ENCODE peak calls at places on chromosome 6, in ten cellular contexts. W is GM23338, K is GM23248, D is hepatocyte, V is HCT116, Y is SK-N-SH, P is PC-3, U is PC-9, E is OCI-LY7, L is Karpas-422. N is an unnamed sample. For H3K9me2, the result is how much of the 10 kb centered on the place peaks cover.

GRCh38 chr6:133340557-133340956 is 99.4 kb downstream of the EYA4 start:
- DNase-seq in E (no peak), K (peak), Y (peak), V (no peak), D (no peak), W (no peak), U (peak), L (no peak), P (peak), N (no peak)

GRCh38 chr6:15491255-15491985 is 171.4 kb downstream of the DTNBP1 start:
- DNase-seq in L (peak), E (peak), K (peak), D (peak), Y (peak), W (peak), V (peak), U (peak), P (peak), N (peak)

GRCh38 chr6:42653851-42654250 is 68.5 kb downstream of the PRPH2 start:
- DNase-seq in W (no peak), V (no peak), U (no peak), Y (no peak), K (no peak), L (no peak), P (no peak), D (no peak), E (no peak), N (no peak)

GRCh38 chr6:106513813-106514212 is 115.5 kb downstream of the RTN4IP1 start:
- DNase-seq in D (no peak), V (no peak), Y (peak), K (peak), L (peak), U (no peak), E (peak), P (peak), W (no peak), N (no peak)

GRCh38 chr6:170135041-170135440 is 155.8 kb downstream of the DLL1 start:
- DNase-seq in D (no peak), V (no peak), L (no peak), P (no peak), Y (no peak), U (no peak), K (no peak), E (no peak), W (no peak), N (no peak)

GRCh38 chr6:2875840-2876207 is 27.3 kb downstream of the SERPINB9 start:
- DNase-seq in K (peak), D (no peak), L (peak), U (no peak), Y (peak), P (no peak), V (no peak), E (peak), W (peak), N (no peak)

GRCh38 chr6:108622601-108623335 is 62.1 kb downstream of the FOXO3 start:
- DNase-seq in P (no peak), E (no peak), D (peak), L (no peak), K (peak), U (no peak), Y (peak), W (no peak), V (no peak), N (no peak)

GRCh38 chr6:36703081-36703606 is 5.5 kb downstream of the RAB44 start:
- DNase-seq in V (no peak), K (no peak), Y (no peak), E (no peak), W (no peak), D (no peak), P (no peak), U (no peak), L (no peak), N (no peak)

GRCh38 chr6:157723376-157723775 is 99.7 kb upstream of the SNX9 start:
- DNase-seq in K (no peak), E (no peak), Y (no peak), D (no peak), U (no peak), V (no peak), W (no peak), P (no peak), L (no peak), N (no peak)

GRCh38 chr6:148620579-148621298 is 126.1 kb upstream of the UST start:
- DNase-seq in W (no peak), L (no peak), V (no peak), U (no peak), D (no peak), E (no peak), Y (no peak), P (no peak), K (no peak), N (no peak)

GRCh38 chr6:157449610-157450009 is 68.6 kb downstream of the ZDHHC14 start:
- DNase-seq in W (no peak), P (no peak), L (no peak), D (peak), E (no peak), K (no peak), U (no peak), Y (no peak), V (no peak), N (no peak)

GRCh38 chr6:150683320-150683719 is 83.6 kb downstream of the PLEKHG1 start:
- DNase-seq in P (no peak), L (no peak), K (no peak), V (no peak), W (no peak), U (no peak), E (no peak), D (no peak), Y (no peak), N (no peak)

GRCh38 chr6:144006731-144007454 is 1.2 kb downstream of the PLAGL1 start:
- DNase-seq in L (no peak), D (peak), V (peak), P (peak), W (peak), U (no peak), Y (peak), E (no peak), K (peak), N (no peak)

GRCh38 chr6:156410649-156411048 is 366.5 kb upstream of the ARID1B start:
- DNase-seq in L (peak), D (no peak), W (no peak), E (no peak), Y (no peak), U (no peak), P (peak), K (no peak), V (no peak), N (no peak)

GRCh38 chr6:25961619-25962367 is 809 bp upstream of the TRIM38 start:
- DNase-seq in W (peak), D (no peak), Y (no peak), P (no peak), U (no peak), K (peak), L (no peak), E (peak), V (no peak), N (peak)

GRCh38 chr6:141830530-141830929 is 302.2 kb upstream of the GJE1 start:
- DNase-seq in L (no peak), E (no peak), Y (no peak), W (no peak), V (no peak), D (no peak), U (no peak), P (no peak), K (no peak), N (no peak)

GRCh38 chr6:42929928-42930360 is 664 bp downstream of the CNPY3 start:
- DNase-seq in Y (peak), W (no peak), V (no peak), K (peak), L (peak), D (peak), P (peak), U (peak), E (peak), N (peak)

GRCh38 chr6:158627168-158627939 is 17.2 kb downstream of the DYNLT1 start:
- DNase-seq in K (no peak), L (no peak), V (no peak), Y (no peak), U (no peak), E (no peak), W (no peak), P (no peak), D (no peak), N (no peak)

GRCh38 chr6:92910636-92911035 is 508.7 kb downstream of the EPHA7 start:
- DNase-seq in U (no peak), W (no peak), K (no peak), V (no peak), L (no peak), Y (no peak), D (no peak), P (no peak), E (no peak), N (no peak)

GRCh38 chr6:46130665-46131064 is 876 bp downstream of the ENPP4 start:
- DNase-seq in L (no peak), U (no peak), D (no peak), W (no peak), E (peak), K (peak), P (peak), V (no peak), Y (no peak), N (no peak)

GRCh38 chr6:77131426-77131825 is 331.9 kb downstream of the HTR1B start:
- DNase-seq in Y (no peak), U (no peak), K (no peak), V (no peak), P (no peak), W (no peak), E (no peak), D (no peak), L (no peak), N (no peak)

GRCh38 chr6:110367001-110367400 is 8.9 kb upstream of the METTL24 start:
- DNase-seq in U (no peak), P (no peak), V (no peak), W (no peak), D (no peak), Y (no peak), L (no peak), E (no peak), K (no peak), N (no peak)

GRCh38 chr6:21666788-21667681 is 73.5 kb downstream of the SOX4 start:
- DNase-seq in K (no peak), Y (peak), P (no peak), W (peak), E (no peak), D (peak), L (no peak), V (no peak), U (no peak), N (no peak)

GRCh38 chr6:52409499-52409898 is 10.6 kb upstream of the EFHC1 start:
- DNase-seq in D (no peak), P (no peak), W (no peak), Y (no peak), K (peak), L (no peak), V (no peak), U (no peak), E (no peak), N (no peak)

GRCh38 chr6:158817298-158818007 is 1.7 kb downstream of the EZR start:
- DNase-seq in E (peak), Y (peak), P (no peak), U (no peak), V (no peak), L (peak), K (peak), W (peak), D (peak), N (peak)

GRCh38 chr6:156952401-156952800 is 175.2 kb downstream of the ARID1B start:
- DNase-seq in W (no peak), V (no peak), E (no peak), U (no peak), D (no peak), L (no peak), Y (no peak), K (no peak), P (no peak), N (no peak)

GRCh38 chr6:126632271-126632670 is 292.4 kb downstream of the CENPW start:
- DNase-seq in P (no peak), U (no peak), Y (no peak), K (peak), W (no peak), L (no peak), V (no peak), D (no peak), E (no peak), N (no peak)

GRCh38 chr6:2733736-2734480 is 16.8 kb downstream of the MYLK4 start:
- DNase-seq in L (no peak), Y (no peak), W (peak), P (no peak), K (no peak), E (no peak), U (no peak), V (no peak), D (no peak), N (no peak)

GRCh38 chr6:45478235-45478634 is 100.5 kb upstream of the SUPT3H start:
- DNase-seq in P (peak), L (no peak), W (no peak), V (no peak), U (no peak), Y (no peak), D (no peak), E (no peak), K (peak), N (no peak)

GRCh38 chr6:75234126-75234865 is 9.3 kb downstream of the COX7A2 start:
- DNase-seq in P (no peak), V (no peak), K (no peak), W (no peak), Y (no peak), L (no peak), E (no peak), D (no peak), U (no peak), N (no peak)

GRCh38 chr6:132215805-132216204 is 185.5 kb downstream of the MOXD1 start:
- DNase-seq in P (no peak), K (peak), L (no peak), D (no peak), Y (no peak), U (no peak), E (no peak), V (no peak), W (no peak), N (no peak)

GRCh38 chr6:100335999-100336398 is 128.7 kb downstream of the SIM1 start:
- DNase-seq in D (no peak), Y (no peak), U (no peak), V (no peak), K (peak), W (no peak), P (no peak), L (no peak), E (no peak), N (no peak)

GRCh38 chr6:118678866-118679265 is 27.5 kb upstream of the CEP85L start:
- DNase-seq in V (no peak), P (peak), Y (no peak), U (no peak), L (no peak), K (peak), E (no peak), W (no peak), D (no peak), N (no peak)

GRCh38 chr6:159106627-159107241 is 61.9 kb upstream of the TAGAP start:
- DNase-seq in L (peak), E (peak), Y (no peak), D (no peak), K (peak), U (peak), W (peak), P (peak), V (peak), N (peak)

GRCh38 chr6:74752303-74752702 is 453.6 kb downstream of the COL12A1 start:
- DNase-seq in Y (no peak), K (no peak), D (no peak), W (peak), U (no peak), V (no peak), L (no peak), E (no peak), P (no peak), N (no peak)

GRCh38 chr6:64256483-64256882 is 620.9 kb downstream of the PHF3 start:
- DNase-seq in W (no peak), D (no peak), Y (no peak), L (no peak), U (no peak), P (no peak), E (no peak), V (no peak), K (no peak), N (no peak)

GRCh38 chr6:7617954-7618764 is 28.2 kb downstream of the SNRNP48 start:
- DNase-seq in L (no peak), P (peak), Y (no peak), W (no peak), U (peak), E (no peak), K (peak), V (no peak), D (no peak), N (peak)

GRCh38 chr6:8207191-8207868 is 105.0 kb upstream of the EEF1E1 start:
- DNase-seq in V (no peak), D (no peak), K (no peak), U (no peak), Y (no peak), P (no peak), L (no peak), E (no peak), W (no peak), N (no peak)

DNA sequence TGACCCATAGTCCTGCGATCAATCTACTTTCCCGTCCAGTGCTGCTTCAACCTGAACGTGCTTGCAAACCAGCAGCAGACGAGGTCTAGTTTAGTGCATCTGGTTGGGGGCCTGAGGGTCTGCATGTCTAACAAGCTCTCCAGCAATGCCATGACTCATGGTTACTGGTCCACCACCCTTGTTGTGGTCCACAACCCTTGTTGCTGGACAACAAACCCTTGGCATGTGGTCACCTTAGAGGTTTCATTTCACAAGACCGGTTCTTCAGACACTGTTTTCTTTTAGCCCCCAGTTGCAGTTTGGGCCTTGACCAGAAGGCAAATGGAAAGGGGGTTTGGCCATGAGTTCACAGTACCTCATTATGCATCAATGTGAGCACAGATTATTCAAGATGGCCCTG is 424.8 kb downstream of the QKI start:
- DNase-seq in D (no peak), P (no peak), E (no peak), L (no peak), Y (no peak), W (no peak), U (no peak), V (no peak), K (no peak), N (no peak)
- H3K9me2 ChIP-seq in D (under half), P (under half), E (under half), L (under half), Y (under half), W (under half), U (under half), V (under half), K (under half), N (under half)

DNA sequence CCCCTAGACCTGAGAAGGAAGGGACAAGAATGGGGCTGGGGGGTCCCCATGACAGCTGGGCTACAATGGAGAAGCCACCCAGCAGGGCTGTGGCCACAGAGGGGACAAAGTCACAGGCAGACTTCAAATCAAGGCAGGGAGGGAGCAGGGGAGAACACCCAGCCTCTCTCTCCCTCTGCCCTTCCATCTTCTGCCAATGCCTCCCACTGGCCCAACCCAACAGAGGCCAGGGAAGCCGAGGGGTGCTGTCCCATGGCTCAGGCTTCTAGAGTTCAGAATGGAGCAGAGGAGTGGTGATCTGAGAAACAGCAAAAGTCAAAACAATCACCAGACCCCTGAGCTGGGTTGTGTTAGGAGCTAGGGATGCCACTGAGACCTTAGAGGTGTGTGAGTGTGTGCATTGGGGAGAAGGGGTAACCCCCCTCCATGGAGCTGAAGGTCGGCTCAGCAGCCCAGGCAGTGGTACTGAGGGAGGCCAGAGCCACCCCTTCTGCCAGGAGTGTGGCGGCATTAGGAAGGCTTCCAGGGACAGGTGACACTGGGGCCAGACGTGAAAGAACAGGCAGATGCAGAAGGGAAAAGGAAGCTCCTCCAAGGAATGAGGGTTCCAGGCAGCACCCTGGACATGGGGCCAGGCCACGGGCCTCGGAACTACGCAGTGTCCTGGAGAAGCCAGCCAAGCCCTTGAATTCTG is 12.0 kb downstream of the GLP1R start:
- DNase-seq in W (no peak), Y (no peak), U (no peak), K (no peak), P (no peak), E (no peak), D (no peak), L (no peak), V (no peak), N (no peak)
- H3K9me2 ChIP-seq in W (under half), Y (under half), U (under half), K (under half), P (under half), E (under half), D (under half), L (under half), V (under half), N (under half)

GRCh38 chr6:121555201-121555600 is 119.8 kb downstream of the GJA1 start:
- DNase-seq in L (no peak), D (no peak), U (no peak), P (no peak), Y (no peak), W (no peak), K (no peak), V (no peak), E (no peak), N (no peak)

GRCh38 chr6:121563286-121563685 is 127.8 kb downstream of the GJA1 start:
- DNase-seq in U (no peak), V (no peak), L (no peak), W (no peak), E (no peak), Y (no peak), P (no peak), D (no peak), K (no peak), N (no peak)

GRCh38 chr6:121559611-121560269 is 124.3 kb downstream of the GJA1 start:
- DNase-seq in D (no peak), U (no peak), Y (no peak), V (no peak), L (no peak), K (no peak), P (no peak), W (no peak), E (no peak), N (no peak)

GRCh38 chr6:121557146-121557545 is 121.7 kb downstream of the GJA1 start:
- DNase-seq in U (no peak), K (no peak), V (no peak), L (no peak), Y (no peak), W (no peak), D (no peak), E (no peak), P (no peak), N (no peak)

DNA sequence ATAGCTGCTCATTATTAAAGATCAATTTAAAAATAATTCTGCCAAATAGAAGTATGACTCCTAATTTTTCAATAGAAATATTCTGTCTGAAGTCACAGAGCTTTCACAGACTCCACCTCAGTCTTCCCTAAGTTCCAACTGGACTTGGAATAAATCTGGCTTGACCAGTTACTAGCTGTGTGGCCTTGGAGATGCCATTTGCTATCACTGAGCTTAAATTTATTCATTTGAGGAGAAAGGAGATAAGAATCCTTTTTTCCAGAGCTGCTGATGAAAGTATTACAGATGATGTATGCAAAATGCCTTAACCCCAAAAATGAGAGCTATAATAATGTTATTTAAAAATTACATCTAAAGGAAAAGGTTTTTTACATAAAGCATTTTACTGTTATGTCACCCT is 125.0 kb downstream of the GJA1 start:
- DNase-seq in K (no peak), E (no peak), U (no peak), W (no peak), V (no peak), P (no peak), Y (no peak), D (no peak), L (no peak), N (no peak)
- H3K9me2 ChIP-seq in K (under half), E (under half), U (under half), W (under half), V (under half), P (under half), Y (under half), D (under half), L (under half), N (under half)

DNA sequence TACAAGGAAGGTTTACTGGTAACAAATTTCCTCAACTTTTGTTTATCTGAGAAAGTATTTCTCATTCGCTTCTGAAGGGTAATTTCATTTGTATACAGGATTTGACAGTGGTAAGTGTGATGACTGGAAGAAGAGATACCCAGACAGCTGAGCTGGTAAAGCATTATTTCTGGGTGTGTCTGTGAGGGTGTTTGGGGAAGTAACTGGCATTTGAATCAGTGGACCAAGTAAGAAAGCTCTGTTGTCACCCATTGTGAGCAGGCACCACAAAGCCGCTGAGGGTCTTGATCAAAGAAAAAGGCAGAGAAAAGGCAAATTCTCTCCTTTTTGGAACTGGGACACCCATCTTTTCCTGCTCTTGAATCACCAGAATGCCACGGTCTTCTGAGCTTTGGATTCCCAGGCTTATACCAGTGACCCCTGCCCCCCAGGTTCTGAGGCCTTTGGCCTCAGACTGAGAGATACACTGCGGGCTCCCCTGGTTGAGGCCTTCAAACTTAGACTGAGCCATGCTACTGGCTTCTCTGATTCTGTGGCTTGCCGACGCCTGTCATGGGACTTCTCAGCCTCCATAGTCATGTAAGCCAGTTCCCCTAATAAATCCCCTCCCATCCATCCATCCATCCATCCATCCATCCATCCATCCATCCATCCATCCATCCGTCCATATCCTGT is 10.5 kb upstream of the HUS1B start:
- DNase-seq in E (no peak), K (no peak), L (no peak), V (no peak), Y (no peak), U (no peak), P (no peak), W (no peak), D (no peak), N (no peak)
- H3K9me2 ChIP-seq in E (under half), K (under half), L (under half), V (under half), Y (under half), U (under half), P (under half), W (under half), D (under half), N (under half)

N was measured in MM.1S.